ENCODE peak calls at places on chromosomes 2 and 18, in seven cellular contexts. C is stomach, E is K562, F is HCT116, Q is tibial artery, K is fibroblast of lung, G is cardiac muscle cell. Z is an unnamed sample. For H3K36me3, the result is how much of the 10 kb centered on the place peaks cover.

GRCh38 chr2:12424219-12424618 is 292.5 kb upstream of the TRIB2 start:
- DNase-seq in C (no peak), E (no peak), Q (no peak), G (no peak), F (no peak), K (no peak), Z (no peak)

GRCh38 chr2:149020432-149020851 is 18.1 kb upstream of the LYPD6B start:
- DNase-seq in F (no peak), G (no peak), K (no peak), Q (no peak), E (no peak), C (peak), Z (no peak)

GRCh38 chr2:196718796-196719564 is 79.5 kb downstream of the CCDC150 start:
- DNase-seq in C (no peak), K (peak), F (no peak), G (peak), E (peak), Q (no peak), Z (peak)

GRCh38 chr2:124347209-124347608 is 322.1 kb downstream of the CNTNAP5 start:
- DNase-seq in C (no peak), E (no peak), K (no peak), Q (no peak), G (no peak), F (no peak), Z (no peak)

GRCh38 chr2:171941316-171941699 is 19.0 kb downstream of the HAT1 start:
- DNase-seq in F (no peak), Q (no peak), G (no peak), C (no peak), K (no peak), E (no peak), Z (no peak)

GRCh38 chr2:231634412-231634811 is 41.7 kb downstream of the TEX44 start:
- DNase-seq in G (no peak), E (no peak), F (no peak), K (no peak), Q (no peak), C (no peak), Z (no peak)

GRCh38 chr2:137886432-137886831 is 77.8 kb upstream of the HNMT start:
- DNase-seq in K (no peak), G (peak), C (no peak), Q (no peak), E (peak), F (peak), Z (peak)

GRCh38 chr2:235644191-235644590 is 150.3 kb downstream of the AGAP1 start:
- DNase-seq in C (no peak), F (no peak), Q (no peak), E (no peak), G (no peak), K (no peak), Z (no peak)

GRCh38 chr2:207042155-207042554 is 102.8 kb downstream of the CPO start:
- DNase-seq in K (peak), Q (no peak), F (no peak), G (no peak), C (no peak), E (no peak), Z (no peak)

GRCh38 chr2:127541849-127542630 is 6.6 kb downstream of the MYO7B start:
- DNase-seq in C (no peak), F (no peak), E (peak), Q (no peak), G (no peak), K (peak), Z (peak)

GRCh38 chr2:138193416-138194213 is 229.3 kb downstream of the HNMT start:
- DNase-seq in G (no peak), E (no peak), F (no peak), Q (no peak), K (no peak), C (no peak), Z (no peak)

GRCh38 chr2:201228912-201229290 is 31.4 kb upstream of the CASP8 start:
- DNase-seq in F (no peak), E (peak), K (no peak), C (no peak), G (no peak), Q (no peak), Z (no peak)

GRCh38 chr2:236252521-236252920 is 11.7 kb downstream of the ASB18 start:
- DNase-seq in G (no peak), C (no peak), F (no peak), E (no peak), K (no peak), Q (no peak), Z (no peak)

GRCh38 chr18:13217971-13218375 is 587 bp upstream of the LDLRAD4 start:
- DNase-seq in E (no peak), K (peak), Q (no peak), C (no peak), G (no peak), F (no peak), Z (peak)

GRCh38 chr2:239184968-239185903 is 215.6 kb downstream of the HDAC4 start:
- DNase-seq in C (peak), Q (no peak), F (no peak), K (no peak), G (no peak), E (no peak), Z (no peak)

GRCh38 chr2:218284106-218284811 is 8.0 kb downstream of the TMBIM1 start:
- DNase-seq in C (peak), F (no peak), K (peak), E (peak), G (no peak), Q (peak), Z (no peak)

GRCh38 chr2:100741880-100742814 is 77.8 kb upstream of the NPAS2 start:
- DNase-seq in Q (no peak), C (no peak), F (no peak), K (peak), G (no peak), E (no peak), Z (no peak)

GRCh38 chr18:36653870-36654269 is 174.9 kb downstream of the TPGS2 start:
- DNase-seq in K (no peak), C (no peak), G (no peak), E (no peak), F (no peak), Q (no peak), Z (no peak)

GRCh38 chr2:198597648-198598047 is 793.3 kb downstream of the PLCL1 start:
- DNase-seq in C (no peak), G (no peak), E (no peak), F (no peak), K (no peak), Q (no peak), Z (no peak)

GRCh38 chr2:113167115-113167932 is 6.4 kb upstream of the PSD4 start:
- DNase-seq in G (no peak), C (peak), Q (peak), F (no peak), E (no peak), K (no peak), Z (no peak)

GRCh38 chr2:237645261-237645660 is 17.9 kb downstream of the LRRFIP1 start:
- DNase-seq in F (no peak), E (no peak), Q (no peak), C (no peak), K (no peak), G (no peak), Z (no peak)

GRCh38 chr2:57759822-57760300 is 286.7 kb upstream of the VRK2 start:
- DNase-seq in G (peak), F (peak), Q (peak), K (peak), C (peak), E (peak), Z (peak)

GRCh38 chr2:39867268-39867667 is 88.2 kb upstream of the THUMPD2 start:
- DNase-seq in K (no peak), C (no peak), E (no peak), Q (no peak), F (no peak), G (no peak), Z (no peak)

GRCh38 chr2:30235008-30235655 is 3.8 kb downstream of the LBH start:
- DNase-seq in E (no peak), F (no peak), K (peak), C (peak), Q (no peak), G (no peak), Z (no peak)

GRCh38 chr18:48840491-48840877 is 110.3 kb downstream of the SMAD7 start:
- DNase-seq in G (no peak), K (no peak), C (no peak), E (no peak), F (no peak), Q (peak), Z (no peak)

GRCh38 chr18:48855422-48856377 is 95.1 kb downstream of the SMAD7 start:
- DNase-seq in G (no peak), F (no peak), Q (no peak), K (peak), C (no peak), E (no peak), Z (no peak)

GRCh38 chr2:9344434-9344833 is 78.9 kb downstream of the ITGB1BP1 start:
- DNase-seq in K (no peak), F (no peak), Q (no peak), E (no peak), C (no peak), G (no peak), Z (no peak)

GRCh38 chr2:191218292-191218898 is 26.8 kb upstream of the MYO1B start:
- DNase-seq in Q (no peak), K (peak), E (peak), G (peak), C (peak), F (peak), Z (peak)

GRCh38 chr2:46632349-46632748 is 153.0 kb downstream of the TMEM247 start:
- DNase-seq in E (peak), G (peak), C (no peak), K (peak), F (peak), Q (no peak), Z (no peak)

GRCh38 chr2:234679766-234680687 is 183.1 kb upstream of the ARL4C start:
- DNase-seq in Q (peak), E (no peak), K (peak), C (peak), F (peak), G (no peak), Z (no peak)

GRCh38 chr2:138490673-138491494 is 10.7 kb upstream of the SPOPL start:
- DNase-seq in E (no peak), C (no peak), G (no peak), Q (no peak), F (no peak), K (no peak), Z (no peak)

GRCh38 chr2:159497857-159498256 is 118.5 kb downstream of the BAZ2B start:
- DNase-seq in F (peak), E (no peak), G (no peak), Q (no peak), C (no peak), K (no peak), Z (no peak)

GRCh38 chr2:119085613-119086012 is 72.9 kb downstream of the C1QL2 start:
- DNase-seq in E (peak), Q (no peak), F (no peak), G (no peak), K (no peak), C (no peak), Z (peak)

GRCh38 chr2:176535480-176536113 is 266.4 kb downstream of the MTX2 start:
- DNase-seq in C (no peak), F (no peak), E (no peak), G (no peak), K (peak), Q (no peak), Z (no peak)

GRCh38 chr2:40957508-40957907 is 505.6 kb upstream of the SLC8A1 start:
- DNase-seq in F (no peak), G (no peak), Q (no peak), C (no peak), E (no peak), K (no peak), Z (no peak)

GRCh38 chr18:61946449-61946848 is 53.6 kb upstream of the RNF152 start:
- DNase-seq in F (no peak), E (no peak), K (peak), C (no peak), G (no peak), Q (no peak), Z (no peak)
- H3K27ac ChIP-seq in F (no peak), E (no peak), K (no peak), C (no peak), G (no peak), Q (no peak), Z (no peak)

DNA sequence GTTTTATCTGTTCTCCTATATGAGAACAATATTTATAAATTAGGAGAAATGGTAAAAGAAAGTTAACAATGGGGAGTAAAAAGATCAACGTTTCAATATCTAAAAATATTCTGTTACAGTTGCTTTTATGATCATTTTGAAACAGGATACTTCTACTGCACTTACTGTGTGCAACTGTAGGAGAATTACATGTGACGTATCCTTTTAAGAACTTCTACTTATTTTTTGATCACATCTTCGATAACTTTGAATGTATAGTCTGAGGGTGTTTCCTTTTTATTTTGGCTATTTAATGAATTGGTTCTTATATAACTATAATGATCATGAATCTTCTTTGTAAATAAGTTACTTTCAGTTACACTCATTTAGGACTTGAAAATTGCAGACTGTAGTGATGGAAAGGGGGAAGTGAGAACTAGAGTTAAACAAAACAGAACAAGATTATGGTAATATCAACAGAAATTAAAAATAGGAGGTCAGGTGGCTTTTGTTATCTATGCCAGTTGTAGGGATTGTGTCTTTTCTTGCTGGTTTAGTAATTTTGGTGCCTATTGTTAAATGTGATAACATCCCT is 109.9 kb downstream of the MSTN start:
- DNase-seq in C (no peak), F (no peak), E (no peak), G (no peak), K (no peak), Q (no peak), Z (no peak)
- H3K4me3 ChIP-seq in C (no peak), F (no peak), E (no peak), G (no peak), K (no peak), Q (no peak), Z (no peak)

GRCh38 chr18:9534844-9535243 is 59.5 kb downstream of the RALBP1 start:
- DNase-seq in Q (no peak), K (no peak), C (no peak), G (no peak), F (no peak), E (no peak), Z (no peak)
- H3K36me3 ChIP-seq in Q (under half), K (under half), C (half or more), G (under half), F (under half), E (half or more), Z (under half)

GRCh38 chr2:120381192-120381591 is 35.3 kb downstream of the INHBB start:
- DNase-seq in G (no peak), C (no peak), F (no peak), Q (no peak), E (no peak), K (no peak), Z (no peak)
- H3K27ac ChIP-seq in G (no peak), C (no peak), F (no peak), Q (no peak), E (no peak), K (no peak), Z (no peak)

DNA sequence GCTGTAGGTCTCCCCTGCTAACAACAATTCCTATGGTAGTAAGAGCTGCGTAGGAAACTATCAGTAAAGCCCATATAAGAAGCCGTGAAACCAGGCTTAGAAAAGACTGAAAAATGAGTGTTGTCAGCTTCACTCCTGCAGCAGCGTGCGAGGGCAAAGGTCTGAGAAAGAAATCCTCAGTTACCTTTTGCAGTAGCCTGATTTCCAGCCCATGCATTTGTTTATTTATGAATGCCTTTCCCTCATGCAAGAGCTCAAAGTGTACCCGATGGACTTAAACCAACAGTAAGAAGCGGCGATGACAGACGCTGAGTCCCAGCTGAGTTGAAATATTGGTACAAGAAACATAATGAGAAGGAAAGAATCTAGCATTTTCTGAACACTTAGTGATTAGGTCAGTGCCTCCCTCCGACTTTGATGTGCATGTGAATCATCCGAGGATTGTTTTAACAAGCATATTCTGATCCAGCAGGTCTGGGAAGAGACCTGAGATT is 15.0 kb upstream of the POLI start:
- DNase-seq in Q (no peak), F (peak), C (no peak), K (peak), G (no peak), E (no peak), Z (no peak)
- H3K4me3 ChIP-seq in Q (no peak), F (peak), C (no peak), K (no peak), G (no peak), E (no peak), Z (no peak)

GRCh38 chr2:71337776-71338175 is 6.2 kb downstream of the ZNF638 start:
- DNase-seq in F (no peak), K (no peak), G (no peak), C (no peak), Q (no peak), E (no peak), Z (no peak)
- H3K36me3 ChIP-seq in F (under half), K (under half), G (under half), C (under half), Q (under half), E (half or more), Z (half or more)

GRCh38 chr2:182043861-182044260 is 58.2 kb downstream of the PPP1R1C start:
- DNase-seq in F (no peak), E (no peak), K (no peak), C (no peak), Q (no peak), G (no peak), Z (no peak)
- H3K27ac ChIP-seq in F (no peak), E (no peak), K (no peak), C (no peak), Q (no peak), G (no peak), Z (no peak)

DNA sequence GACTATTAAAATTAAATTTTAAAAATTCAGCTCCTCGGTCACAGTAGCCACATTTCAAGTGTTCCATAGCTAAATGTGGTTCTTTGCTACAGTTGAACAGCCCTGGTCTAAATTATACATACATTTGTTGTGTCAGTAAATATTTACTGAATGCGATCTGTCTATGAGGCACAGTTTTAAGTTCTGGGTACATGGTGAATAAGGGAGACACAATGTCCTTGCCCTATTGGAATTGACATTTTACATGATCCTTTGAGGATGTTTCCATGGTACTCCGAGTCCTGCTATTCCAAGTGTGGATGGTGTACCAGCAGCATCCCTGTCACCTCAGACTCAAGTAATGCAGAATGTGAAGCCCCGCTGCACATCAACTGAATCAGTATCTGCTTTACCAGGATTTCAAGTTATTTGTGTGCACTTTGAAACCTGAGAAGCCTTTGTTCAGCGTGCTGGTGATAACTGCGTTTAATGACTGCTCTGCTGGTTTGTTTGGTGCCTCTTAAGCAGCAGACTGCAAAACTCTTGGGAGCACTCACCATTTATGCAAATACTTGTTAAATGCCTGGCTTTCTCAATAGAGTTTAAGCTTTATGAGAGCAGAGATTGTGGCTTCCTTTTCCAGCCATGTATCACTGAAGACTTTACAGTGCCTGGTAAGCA is 1.5 kb downstream of the GALNT1 start:
- DNase-seq in F (no peak), E (peak), Q (no peak), K (peak), G (peak), C (no peak), Z (no peak)
- H3K4me3 ChIP-seq in F (peak), E (peak), Q (peak), K (no peak), G (peak), C (peak), Z (no peak)

GRCh38 chr2:169472249-169472648 is 7.0 kb upstream of the BBS5 start:
- DNase-seq in C (no peak), G (no peak), Q (no peak), F (no peak), E (no peak), K (no peak), Z (no peak)

GRCh38 chr2:169464508-169465386 is 14.5 kb upstream of the BBS5 start:
- DNase-seq in Q (no peak), C (no peak), G (no peak), K (no peak), F (no peak), E (no peak), Z (no peak)

GRCh38 chr2:169462896-169463695 is 16.2 kb upstream of the BBS5 start:
- DNase-seq in K (peak), Q (no peak), G (no peak), C (no peak), E (no peak), F (no peak), Z (no peak)

GRCh38 chr2:169469952-169470572 is 9.2 kb upstream of the BBS5 start:
- DNase-seq in C (no peak), G (no peak), F (no peak), E (no peak), Q (no peak), K (no peak), Z (no peak)

GRCh38 chr2:169468841-169469240 is 10.5 kb upstream of the BBS5 start:
- DNase-seq in E (no peak), F (no peak), C (no peak), K (no peak), Q (no peak), G (no peak), Z (no peak)
- H3K36me3 ChIP-seq in E (under half), F (under half), C (under half), K (under half), Q (under half), G (under half), Z (under half)

Z was measured in WERI-Rb-1.